ENCODE peak calls at places on chromosome 16, in eight cellular contexts. One of them, this sample, is unnamed.

GRCh38 chr16:31331141-31331764 is 23.7 kb upstream of the ITGAX start:
- DNase-seq in stomach: no peak
- DNase-seq in cardiac fibroblast: no peak
- DNase-seq in fibroblast of pulmonary artery: no peak
- DNase-seq in WERI-Rb-1: no peak
- DNase-seq in progenitor cell of endocrine pancreas: no peak
- DNase-seq in CD8-positive, alpha-beta T cell: peak
- DNase-seq in lower lobe of right lung: no peak
- DNase-seq in this sample: no peak

GRCh38 chr16:59859606-59860402 is 1125.7 kb upstream of the GOT2 start:
- DNase-seq in CD8-positive, alpha-beta T cell: no peak
- DNase-seq in fibroblast of pulmonary artery: no peak
- DNase-seq in progenitor cell of endocrine pancreas: no peak
- DNase-seq in stomach: no peak
- DNase-seq in lower lobe of right lung: no peak
- DNase-seq in WERI-Rb-1: no peak
- DNase-seq in cardiac fibroblast: no peak
- DNase-seq in this sample: no peak

GRCh38 chr16:26396511-26397235 is 670.1 kb upstream of the C16orf82 start:
- DNase-seq in stomach: no peak
- DNase-seq in progenitor cell of endocrine pancreas: no peak
- DNase-seq in lower lobe of right lung: no peak
- DNase-seq in cardiac fibroblast: no peak
- DNase-seq in WERI-Rb-1: no peak
- DNase-seq in fibroblast of pulmonary artery: no peak
- DNase-seq in CD8-positive, alpha-beta T cell: no peak
- DNase-seq in this sample: no peak

GRCh38 chr16:86063696-86064405 is 164.9 kb downstream of the IRF8 start:
- DNase-seq in fibroblast of pulmonary artery: no peak
- DNase-seq in WERI-Rb-1: no peak
- DNase-seq in cardiac fibroblast: no peak
- DNase-seq in progenitor cell of endocrine pancreas: no peak
- DNase-seq in CD8-positive, alpha-beta T cell: no peak
- DNase-seq in lower lobe of right lung: no peak
- DNase-seq in stomach: no peak
- DNase-seq in this sample: no peak

GRCh38 chr16:49876716-49877129 is 20.8 kb upstream of the ZNF423 start:
- DNase-seq in progenitor cell of endocrine pancreas: peak
- DNase-seq in fibroblast of pulmonary artery: peak
- DNase-seq in stomach: peak
- DNase-seq in cardiac fibroblast: peak
- DNase-seq in CD8-positive, alpha-beta T cell: no peak
- DNase-seq in WERI-Rb-1: peak
- DNase-seq in lower lobe of right lung: peak
- DNase-seq in this sample: no peak

GRCh38 chr16:57264381-57264780 is 19.3 kb downstream of the ARL2BP start:
- DNase-seq in CD8-positive, alpha-beta T cell: no peak
- DNase-seq in WERI-Rb-1: no peak
- DNase-seq in stomach: no peak
- DNase-seq in lower lobe of right lung: peak
- DNase-seq in cardiac fibroblast: no peak
- DNase-seq in fibroblast of pulmonary artery: no peak
- DNase-seq in progenitor cell of endocrine pancreas: no peak
- DNase-seq in this sample: no peak

GRCh38 chr16:29962344-29962994 is 590 bp downstream of the TMEM219 start:
- DNase-seq in WERI-Rb-1: no peak
- DNase-seq in progenitor cell of endocrine pancreas: no peak
- DNase-seq in cardiac fibroblast: peak
- DNase-seq in lower lobe of right lung: no peak
- DNase-seq in CD8-positive, alpha-beta T cell: no peak
- DNase-seq in stomach: peak
- DNase-seq in fibroblast of pulmonary artery: peak
- DNase-seq in this sample: no peak

GRCh38 chr16:79379083-79379482 is 221.5 kb downstream of the MAF start:
- DNase-seq in lower lobe of right lung: no peak
- DNase-seq in cardiac fibroblast: no peak
- DNase-seq in fibroblast of pulmonary artery: no peak
- DNase-seq in WERI-Rb-1: no peak
- DNase-seq in CD8-positive, alpha-beta T cell: no peak
- DNase-seq in progenitor cell of endocrine pancreas: no peak
- DNase-seq in stomach: no peak
- DNase-seq in this sample: no peak

GRCh38 chr16:11367483-11367906 is 22.2 kb downstream of the RMI2 start:
- DNase-seq in WERI-Rb-1: no peak
- DNase-seq in stomach: no peak
- DNase-seq in lower lobe of right lung: no peak
- DNase-seq in CD8-positive, alpha-beta T cell: no peak
- DNase-seq in fibroblast of pulmonary artery: no peak
- DNase-seq in progenitor cell of endocrine pancreas: no peak
- DNase-seq in cardiac fibroblast: peak
- DNase-seq in this sample: no peak

GRCh38 chr16:11374255-11374654 is 29.0 kb downstream of the RMI2 start:
- DNase-seq in progenitor cell of endocrine pancreas: no peak
- DNase-seq in lower lobe of right lung: no peak
- DNase-seq in cardiac fibroblast: no peak
- DNase-seq in WERI-Rb-1: no peak
- DNase-seq in stomach: no peak
- DNase-seq in CD8-positive, alpha-beta T cell: no peak
- DNase-seq in fibroblast of pulmonary artery: no peak
- DNase-seq in this sample: no peak

GRCh38 chr16:11370084-11370931 is 25.0 kb downstream of the RMI2 start:
- DNase-seq in fibroblast of pulmonary artery: peak
- DNase-seq in progenitor cell of endocrine pancreas: no peak
- DNase-seq in lower lobe of right lung: no peak
- DNase-seq in CD8-positive, alpha-beta T cell: no peak
- DNase-seq in cardiac fibroblast: no peak
- DNase-seq in stomach: no peak
- DNase-seq in WERI-Rb-1: no peak
- DNase-seq in this sample: no peak

GRCh38 chr16:11372924-11373306 is 27.7 kb downstream of the RMI2 start:
- DNase-seq in WERI-Rb-1: no peak
- DNase-seq in stomach: no peak
- DNase-seq in progenitor cell of endocrine pancreas: no peak
- DNase-seq in fibroblast of pulmonary artery: no peak
- DNase-seq in cardiac fibroblast: no peak
- DNase-seq in lower lobe of right lung: no peak
- DNase-seq in CD8-positive, alpha-beta T cell: no peak
- DNase-seq in this sample: no peak

DNA sequence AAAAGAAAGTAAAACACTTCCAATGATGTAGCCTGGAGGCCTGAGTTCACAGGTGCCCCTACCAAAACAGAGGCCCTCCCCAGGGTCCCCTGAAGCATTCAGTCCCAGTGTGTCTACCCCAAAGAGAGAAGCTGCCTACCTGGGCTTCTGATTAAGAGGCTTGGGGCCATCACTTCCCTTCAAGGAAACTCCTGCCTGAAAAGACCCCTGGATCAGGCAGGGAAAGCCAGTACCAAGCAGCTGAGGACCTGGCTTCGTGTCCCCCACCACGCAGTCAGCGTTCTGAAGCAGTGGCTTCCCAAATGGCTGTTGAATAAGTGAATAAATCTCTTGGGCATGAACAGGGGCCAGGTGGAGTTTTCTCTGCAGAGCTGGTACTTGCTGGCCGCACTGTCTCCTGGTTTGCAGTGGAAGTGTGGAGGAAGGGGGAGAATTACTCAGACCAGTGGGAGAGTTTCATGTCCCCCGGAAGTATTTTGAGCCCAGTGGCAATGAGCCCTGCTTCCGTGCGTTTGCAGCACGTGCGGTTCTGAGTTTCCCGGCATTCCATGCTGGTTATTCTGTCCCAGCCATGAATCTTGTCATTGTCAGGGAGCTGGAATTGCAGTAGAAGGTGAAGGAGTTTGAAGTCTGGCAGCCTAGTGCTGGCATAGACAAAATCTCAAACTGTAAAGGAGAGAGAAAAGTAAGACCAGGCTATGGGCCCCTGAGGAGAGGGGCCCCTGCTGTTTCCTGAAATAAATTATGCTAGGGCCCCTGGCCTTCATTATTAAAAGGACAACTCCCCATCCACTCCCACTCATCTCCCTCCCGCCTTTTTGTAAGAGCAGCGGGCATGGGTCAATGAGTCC is 27.0 kb downstream of the RMI2 start:
- DNase-seq in fibroblast of pulmonary artery: no peak
- DNase-seq in WERI-Rb-1: no peak
- DNase-seq in stomach: no peak
- DNase-seq in CD8-positive, alpha-beta T cell: no peak
- DNase-seq in lower lobe of right lung: no peak
- DNase-seq in progenitor cell of endocrine pancreas: no peak
- DNase-seq in cardiac fibroblast: no peak
- DNase-seq in this sample: no peak
- TF ChIP-seq CTCF in fibroblast of pulmonary artery: no peak
- TF ChIP-seq CTCF in WERI-Rb-1: no peak
- TF ChIP-seq CTCF in stomach: no peak
- TF ChIP-seq CTCF in CD8-positive, alpha-beta T cell: no peak
- TF ChIP-seq CTCF in lower lobe of right lung: no peak
- TF ChIP-seq CTCF in progenitor cell of endocrine pancreas: no peak
- TF ChIP-seq CTCF in cardiac fibroblast: no peak
- TF ChIP-seq CTCF in this sample: no peak

GRCh38 chr16:89357460-89357859 is 132.9 kb downstream of the ANKRD11 start:
- DNase-seq in CD8-positive, alpha-beta T cell: no peak
- DNase-seq in progenitor cell of endocrine pancreas: no peak
- DNase-seq in fibroblast of pulmonary artery: no peak
- DNase-seq in cardiac fibroblast: no peak
- DNase-seq in WERI-Rb-1: no peak
- DNase-seq in lower lobe of right lung: no peak
- DNase-seq in stomach: no peak
- DNase-seq in this sample: no peak
- TF ChIP-seq CTCF in CD8-positive, alpha-beta T cell: no peak
- TF ChIP-seq CTCF in progenitor cell of endocrine pancreas: no peak
- TF ChIP-seq CTCF in fibroblast of pulmonary artery: no peak
- TF ChIP-seq CTCF in cardiac fibroblast: no peak
- TF ChIP-seq CTCF in WERI-Rb-1: no peak
- TF ChIP-seq CTCF in lower lobe of right lung: no peak
- TF ChIP-seq CTCF in stomach: no peak
- TF ChIP-seq CTCF in this sample: no peak

GRCh38 chr16:23879735-23880373 is 44.1 kb downstream of the PRKCB start:
- DNase-seq in progenitor cell of endocrine pancreas: no peak
- DNase-seq in WERI-Rb-1: no peak
- DNase-seq in cardiac fibroblast: no peak
- DNase-seq in fibroblast of pulmonary artery: no peak
- DNase-seq in lower lobe of right lung: no peak
- DNase-seq in CD8-positive, alpha-beta T cell: no peak
- DNase-seq in stomach: no peak
- DNase-seq in this sample: no peak

GRCh38 chr16:23871924-23872323 is 36.1 kb downstream of the PRKCB start:
- DNase-seq in CD8-positive, alpha-beta T cell: no peak
- DNase-seq in lower lobe of right lung: no peak
- DNase-seq in stomach: no peak
- DNase-seq in cardiac fibroblast: no peak
- DNase-seq in progenitor cell of endocrine pancreas: no peak
- DNase-seq in fibroblast of pulmonary artery: no peak
- DNase-seq in WERI-Rb-1: no peak
- DNase-seq in this sample: no peak

GRCh38 chr16:23874613-23875294 is 39.0 kb downstream of the PRKCB start:
- DNase-seq in stomach: no peak
- DNase-seq in cardiac fibroblast: no peak
- DNase-seq in fibroblast of pulmonary artery: no peak
- DNase-seq in progenitor cell of endocrine pancreas: no peak
- DNase-seq in CD8-positive, alpha-beta T cell: no peak
- DNase-seq in lower lobe of right lung: no peak
- DNase-seq in WERI-Rb-1: no peak
- DNase-seq in this sample: no peak

GRCh38 chr16:23876256-23876896 is 40.6 kb downstream of the PRKCB start:
- DNase-seq in WERI-Rb-1: no peak
- DNase-seq in cardiac fibroblast: no peak
- DNase-seq in CD8-positive, alpha-beta T cell: no peak
- DNase-seq in progenitor cell of endocrine pancreas: no peak
- DNase-seq in fibroblast of pulmonary artery: no peak
- DNase-seq in lower lobe of right lung: no peak
- DNase-seq in stomach: no peak
- DNase-seq in this sample: no peak

DNA sequence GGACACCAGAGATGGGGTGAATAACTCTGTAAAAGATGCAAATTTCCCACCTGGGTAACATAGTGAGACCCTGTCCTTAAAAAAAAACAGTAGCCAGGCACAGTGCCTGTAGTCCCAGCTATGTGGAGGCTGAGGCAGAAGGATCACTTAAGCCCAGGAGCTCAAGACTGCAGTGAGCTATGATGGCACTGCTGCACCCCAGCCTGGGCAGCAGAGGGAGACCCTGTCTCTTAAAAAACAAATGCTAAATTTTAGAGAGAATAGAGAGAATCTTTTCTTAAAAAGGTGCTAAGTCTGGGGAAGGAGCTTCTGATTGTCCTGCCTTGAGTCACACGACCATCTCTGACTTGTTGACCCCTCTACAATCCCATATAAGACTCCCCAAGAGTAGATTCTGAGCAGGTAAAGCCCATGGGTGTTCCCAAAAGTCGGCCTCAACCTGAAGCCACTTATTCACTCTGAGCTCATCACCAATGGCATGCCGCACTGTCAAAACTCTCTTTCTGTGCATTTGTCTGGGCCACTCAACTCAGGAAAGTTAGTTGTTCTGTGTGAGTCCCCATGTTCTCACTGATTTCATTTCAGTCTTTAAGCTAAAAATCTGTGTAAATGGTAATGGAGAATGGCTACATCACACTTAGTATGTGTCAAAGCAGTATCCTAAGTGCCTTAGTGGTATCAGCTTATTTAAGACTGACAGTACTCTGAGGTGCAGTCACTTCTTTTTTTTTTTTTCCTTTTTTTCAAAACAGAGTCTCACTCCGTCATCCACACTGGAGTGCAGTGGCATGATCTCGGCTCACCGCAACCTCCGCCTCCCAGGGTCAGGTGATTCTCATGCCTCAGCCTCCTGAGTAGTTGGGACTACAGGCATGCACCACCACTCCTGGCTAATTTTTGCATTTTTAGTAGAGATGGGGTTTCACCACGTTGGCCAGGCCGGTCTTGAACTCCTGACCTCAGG is 41.6 kb downstream of the PRKCB start:
- DNase-seq in cardiac fibroblast: no peak
- DNase-seq in progenitor cell of endocrine pancreas: no peak
- DNase-seq in stomach: no peak
- DNase-seq in CD8-positive, alpha-beta T cell: no peak
- DNase-seq in lower lobe of right lung: no peak
- DNase-seq in WERI-Rb-1: no peak
- DNase-seq in fibroblast of pulmonary artery: no peak
- DNase-seq in this sample: no peak
- TF ChIP-seq CTCF in cardiac fibroblast: no peak
- TF ChIP-seq CTCF in progenitor cell of endocrine pancreas: no peak
- TF ChIP-seq CTCF in stomach: no peak
- TF ChIP-seq CTCF in CD8-positive, alpha-beta T cell: peak
- TF ChIP-seq CTCF in lower lobe of right lung: no peak
- TF ChIP-seq CTCF in WERI-Rb-1: peak
- TF ChIP-seq CTCF in fibroblast of pulmonary artery: no peak
- TF ChIP-seq CTCF in this sample: no peak

GRCh38 chr16:19173649-19174383 is 5.8 kb downstream of the SYT17 start:
- DNase-seq in CD8-positive, alpha-beta T cell: no peak
- DNase-seq in WERI-Rb-1: no peak
- DNase-seq in lower lobe of right lung: no peak
- DNase-seq in fibroblast of pulmonary artery: no peak
- DNase-seq in progenitor cell of endocrine pancreas: no peak
- DNase-seq in cardiac fibroblast: no peak
- DNase-seq in stomach: no peak
- DNase-seq in this sample: no peak

GRCh38 chr16:19175492-19176262 is 7.6 kb downstream of the SYT17 start:
- DNase-seq in CD8-positive, alpha-beta T cell: no peak
- DNase-seq in WERI-Rb-1: no peak
- DNase-seq in lower lobe of right lung: no peak
- DNase-seq in fibroblast of pulmonary artery: peak
- DNase-seq in cardiac fibroblast: peak
- DNase-seq in stomach: no peak
- DNase-seq in progenitor cell of endocrine pancreas: no peak
- DNase-seq in this sample: no peak

GRCh38 chr16:19174478-19174877 is 6.4 kb downstream of the SYT17 start:
- DNase-seq in fibroblast of pulmonary artery: no peak
- DNase-seq in progenitor cell of endocrine pancreas: no peak
- DNase-seq in CD8-positive, alpha-beta T cell: no peak
- DNase-seq in cardiac fibroblast: no peak
- DNase-seq in lower lobe of right lung: no peak
- DNase-seq in WERI-Rb-1: no peak
- DNase-seq in stomach: no peak
- DNase-seq in this sample: no peak

GRCh38 chr16:19179890-19180490 is 11.9 kb downstream of the SYT17 start:
- DNase-seq in CD8-positive, alpha-beta T cell: no peak
- DNase-seq in fibroblast of pulmonary artery: peak
- DNase-seq in WERI-Rb-1: peak
- DNase-seq in stomach: peak
- DNase-seq in lower lobe of right lung: peak
- DNase-seq in progenitor cell of endocrine pancreas: peak
- DNase-seq in cardiac fibroblast: peak
- DNase-seq in this sample: no peak

DNA sequence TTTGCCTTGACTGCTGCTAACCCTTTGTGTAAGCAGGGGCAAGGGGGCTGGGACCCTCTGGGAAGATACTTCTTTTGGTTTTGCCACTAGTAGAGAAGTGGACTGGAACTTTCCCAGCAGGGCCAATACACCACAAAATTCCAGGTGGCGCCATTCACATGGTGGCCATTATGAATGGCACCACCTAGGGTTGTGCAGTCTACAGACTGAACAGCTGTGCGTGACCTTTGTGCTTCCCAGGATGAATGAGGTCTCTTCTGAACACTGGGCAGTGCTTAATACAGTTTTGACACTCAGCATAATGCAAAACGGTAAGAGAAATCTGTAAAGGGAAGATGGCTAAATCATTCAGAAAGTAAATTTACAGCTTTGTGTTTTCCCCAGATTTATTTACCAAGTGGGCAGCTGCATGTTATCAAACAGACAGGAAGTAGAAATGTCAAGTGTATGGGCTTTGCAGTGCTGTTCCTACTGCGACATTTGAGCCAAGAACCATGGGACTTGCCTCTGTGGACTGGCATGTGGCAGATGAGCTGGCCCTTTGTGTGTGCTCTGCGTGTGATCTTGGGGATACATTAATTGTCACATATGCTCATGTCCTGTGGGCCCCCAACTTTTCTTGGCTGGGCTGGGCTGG is 9.2 kb downstream of the SYT17 start:
- DNase-seq in stomach: no peak
- DNase-seq in fibroblast of pulmonary artery: peak
- DNase-seq in CD8-positive, alpha-beta T cell: no peak
- DNase-seq in WERI-Rb-1: no peak
- DNase-seq in cardiac fibroblast: no peak
- DNase-seq in progenitor cell of endocrine pancreas: no peak
- DNase-seq in lower lobe of right lung: no peak
- DNase-seq in this sample: no peak
- TF ChIP-seq CTCF in stomach: no peak
- TF ChIP-seq CTCF in fibroblast of pulmonary artery: no peak
- TF ChIP-seq CTCF in CD8-positive, alpha-beta T cell: no peak
- TF ChIP-seq CTCF in WERI-Rb-1: peak
- TF ChIP-seq CTCF in cardiac fibroblast: no peak
- TF ChIP-seq CTCF in progenitor cell of endocrine pancreas: no peak
- TF ChIP-seq CTCF in lower lobe of right lung: no peak
- TF ChIP-seq CTCF in this sample: no peak

This sample was measured in astrocyte of the cerebellum.